ENCODE peak calls at places on chromosome 2, in five cellular contexts. A, Z, I, V and E are unnamed samples.

GRCh38 chr2:152961376-152961775 is 243.0 kb downstream of the ARL6IP6 start:
- DNase-seq in V (no peak), I (no peak), Z (peak), A (no peak), E (no peak)

GRCh38 chr2:3776311-3776710 is 72.9 kb downstream of the DCDC2C start:
- DNase-seq in Z (no peak), V (no peak), A (no peak), I (no peak), E (no peak)

GRCh38 chr2:109264595-109265328 is 135.8 kb downstream of the SH3RF3 start:
- DNase-seq in A (no peak), Z (no peak), I (no peak), V (peak), E (peak)

GRCh38 chr2:240204431-240205276 is 64.2 kb upstream of the OTOS start:
- DNase-seq in V (peak), I (no peak), Z (no peak), A (no peak), E (no peak)

GRCh38 chr2:39487398-39488250 is 50.5 kb upstream of the MAP4K3 start:
- DNase-seq in A (no peak), V (peak), I (no peak), Z (no peak), E (peak)

GRCh38 chr2:102736607-102737409 is 25.0 kb upstream of the TMEM182 start:
- DNase-seq in I (peak), Z (peak), A (peak), V (peak), E (peak)

GRCh38 chr2:239625106-239625845 is 224.5 kb upstream of the HDAC4 start:
- DNase-seq in I (no peak), Z (no peak), A (peak), V (no peak), E (no peak)

GRCh38 chr2:43507137-43507536 is 88.7 kb downstream of the THADA start:
- DNase-seq in V (no peak), Z (peak), A (no peak), I (no peak), E (no peak)

GRCh38 chr2:61889212-61889956 is 928 bp upstream of the CCT4 start:
- DNase-seq in Z (peak), I (peak), A (no peak), V (no peak), E (no peak)

GRCh38 chr2:194062401-194062800 is 1594.6 kb upstream of the SLC39A10 start:
- DNase-seq in Z (no peak), V (no peak), I (no peak), A (no peak), E (no peak)

DNA sequence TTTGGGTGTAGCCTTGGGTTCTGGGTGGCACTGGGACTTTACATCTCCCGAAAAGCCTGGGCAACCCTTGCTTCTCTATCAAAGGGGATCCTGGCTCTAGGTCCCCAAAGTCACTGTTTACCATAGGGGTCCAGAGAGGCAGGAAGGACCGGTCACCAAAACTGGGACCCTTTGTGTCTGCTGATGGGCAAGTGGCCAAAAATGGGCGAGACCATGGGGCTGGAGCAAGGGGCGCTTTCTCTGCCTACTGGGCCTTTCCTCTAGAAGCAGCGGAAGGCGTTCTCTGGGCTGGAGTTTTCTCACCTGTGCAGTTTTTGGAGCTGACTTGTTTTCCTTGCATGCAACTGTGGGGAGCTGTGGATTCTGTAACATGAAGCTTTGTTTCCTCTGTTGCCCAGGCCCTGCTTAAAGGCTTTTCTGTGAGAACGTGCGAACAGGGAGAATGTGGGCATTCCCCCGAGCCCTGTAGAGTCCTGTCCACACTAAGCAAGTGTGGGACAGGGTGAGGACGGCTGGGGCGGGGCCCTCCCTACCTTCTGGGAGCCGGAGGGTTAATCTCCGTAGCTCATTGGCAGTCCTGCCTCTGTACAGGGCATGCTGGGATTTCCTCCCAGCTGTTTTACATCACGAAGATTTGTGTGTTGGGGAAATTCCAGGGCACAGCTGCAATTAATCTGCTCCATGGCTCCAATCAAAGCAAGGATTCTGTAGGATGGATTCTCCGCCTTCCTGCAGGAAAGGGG is 50.2 kb downstream of the TGOLN2 start:
- DNase-seq in Z (peak), V (peak), I (no peak), A (no peak), E (peak)
- H3K4me3 ChIP-seq in Z (no peak), V (peak), I (no peak), A (no peak), E (peak)

GRCh38 chr2:199405241-199405640 is 52.5 kb downstream of the SATB2 start:
- DNase-seq in A (peak), Z (no peak), V (no peak), I (no peak), E (peak)
- TF ChIP-seq CTCF in A (peak), Z (no peak), V (peak), I (no peak), E (peak)

GRCh38 chr2:48512586-48512985 is 17.4 kb upstream of the STON1 start:
- DNase-seq in A (no peak), Z (no peak), I (no peak), V (no peak), E (no peak)
- H3K4me3 ChIP-seq in A (no peak), Z (no peak), I (no peak), V (no peak), E (no peak)

GRCh38 chr2:180990337-180990736 is 9.9 kb downstream of the UBE2E3 start:
- DNase-seq in I (no peak), V (no peak), A (no peak), Z (peak), E (peak)

GRCh38 chr2:180990794-180991193 is 10.4 kb downstream of the UBE2E3 start:
- DNase-seq in I (no peak), Z (no peak), A (no peak), V (no peak), E (no peak)

GRCh38 chr2:180991820-180992219 is 11.4 kb downstream of the UBE2E3 start:
- DNase-seq in I (no peak), Z (no peak), A (no peak), V (no peak), E (no peak)

GRCh38 chr2:180991361-180991760 is 11.0 kb downstream of the UBE2E3 start:
- DNase-seq in A (no peak), Z (no peak), V (no peak), I (no peak), E (no peak)

DNA sequence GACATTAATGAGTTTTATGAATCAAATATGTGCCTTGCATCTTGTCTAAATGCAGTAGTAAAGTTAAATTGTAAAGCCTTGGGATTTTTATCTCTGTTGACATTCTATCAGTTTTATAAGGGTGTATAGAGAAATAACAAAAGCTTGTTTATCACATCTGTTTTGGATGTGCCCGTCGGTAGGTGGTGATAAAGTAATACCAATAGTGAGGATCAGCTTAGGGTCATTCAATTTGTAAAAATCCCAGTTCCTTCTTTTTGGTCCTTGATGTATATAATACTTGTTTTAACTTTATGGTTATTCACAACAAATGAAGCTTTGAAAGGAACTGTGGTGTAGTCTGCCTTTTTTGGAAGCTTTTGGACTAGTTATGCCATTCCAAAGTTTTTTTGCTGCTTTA is 12.6 kb downstream of the UBE2E3 start:
- DNase-seq in Z (no peak), I (no peak), A (no peak), V (no peak), E (no peak)
- TF ChIP-seq CTCF in Z (no peak), I (no peak), A (no peak), V (peak), E (no peak)

GRCh38 chr2:32627901-32628645 is at the start of gene TTC27:
- DNase-seq in A (peak), I (peak), Z (peak), V (peak), E (peak)

GRCh38 chr2:32627441-32627900 is 379 bp upstream of the TTC27 start:
- DNase-seq in I (no peak), A (no peak), V (peak), Z (peak), E (peak)

GRCh38 chr2:32623311-32623706 is 4.5 kb upstream of the TTC27 start:
- DNase-seq in Z (no peak), A (peak), I (no peak), V (no peak), E (no peak)

GRCh38 chr2:32624813-32625212 is 3.0 kb upstream of the TTC27 start:
- DNase-seq in V (no peak), Z (no peak), I (no peak), A (no peak), E (no peak)

DNA sequence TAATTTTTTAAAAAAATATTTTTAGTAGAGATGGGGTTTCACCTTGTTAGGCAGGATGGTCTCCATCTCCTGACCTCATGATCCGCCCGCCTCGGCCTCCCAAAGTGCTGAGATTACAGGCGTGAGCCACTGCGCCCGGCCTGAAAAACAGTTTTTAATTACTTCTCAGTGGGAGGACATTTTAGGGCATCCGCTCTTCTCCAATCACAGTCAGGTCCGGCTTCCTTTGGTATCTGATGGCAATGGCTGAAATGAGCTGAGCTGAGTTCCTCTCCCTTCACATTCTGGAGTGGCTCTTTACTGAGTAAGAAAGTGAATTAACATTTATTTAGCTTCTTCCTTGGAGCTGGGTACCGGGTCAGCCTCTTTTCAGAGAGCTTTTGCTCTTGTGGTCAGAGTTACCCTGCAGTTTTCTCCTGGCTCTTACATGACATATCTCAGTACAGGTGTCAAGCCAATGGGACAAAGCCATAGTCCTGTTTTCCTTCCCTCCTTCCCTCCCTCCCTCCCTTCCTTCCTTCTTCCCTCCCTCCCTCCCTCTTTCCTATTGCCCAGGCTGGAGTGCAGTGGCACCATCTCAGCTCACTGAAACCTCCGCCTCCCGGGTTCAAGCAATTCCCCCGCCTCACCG is 1.1 kb upstream of the TTC27 start:
- DNase-seq in I (no peak), Z (no peak), V (peak), A (no peak), E (no peak)
- H3K4me3 ChIP-seq in I (no peak), Z (no peak), V (no peak), A (no peak), E (no peak)

DNA sequence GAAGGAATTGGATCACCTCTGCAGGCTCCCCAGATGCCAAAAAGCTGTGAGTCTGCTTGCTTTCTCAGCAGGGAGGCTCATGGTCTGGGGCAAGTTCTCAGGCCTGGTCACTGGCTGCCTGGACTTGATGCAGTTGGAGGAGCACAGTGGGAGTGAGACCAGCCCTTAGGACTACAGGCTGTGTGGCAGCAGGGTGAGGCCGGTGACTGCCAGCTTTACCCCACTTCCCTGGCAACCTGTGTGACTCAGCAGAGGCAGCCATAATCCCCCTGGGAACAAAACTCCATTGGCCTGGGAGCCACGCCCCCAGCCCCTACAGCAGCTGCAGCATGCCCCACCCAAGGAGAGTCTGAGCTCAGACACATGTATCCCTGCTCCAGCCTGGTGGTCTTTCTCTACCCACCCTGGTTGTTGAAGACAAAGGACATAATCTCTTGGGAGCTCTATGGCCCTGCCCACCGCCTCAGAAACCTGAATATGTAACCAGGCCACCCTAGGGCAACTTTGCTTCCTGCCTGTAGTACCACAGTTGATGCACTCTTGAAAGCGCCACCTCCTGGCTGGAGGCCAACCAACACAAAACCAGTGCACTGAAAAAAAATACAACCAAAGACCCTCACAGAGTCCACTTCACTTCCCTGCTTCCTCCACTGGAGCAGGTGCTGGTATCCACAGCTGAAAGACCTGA is 106.8 kb upstream of the SPATS2L start:
- DNase-seq in A (peak), V (no peak), Z (peak), I (peak), E (no peak)
- TF ChIP-seq CTCF in A (peak), V (no peak), Z (peak), I (no peak), E (no peak)

GRCh38 chr2:226483745-226484619 is 315.6 kb downstream of the IRS1 start:
- DNase-seq in I (no peak), V (peak), A (no peak), Z (no peak), E (peak)
- H3K4me3 ChIP-seq in I (no peak), V (no peak), A (no peak), Z (no peak), E (no peak)